ENCODE peak calls at places on chromosomes 3 and 15, in six cellular contexts. One of them, this sample, is unnamed.

GRCh38 chr15:33207646-33208045 is 13.1 kb upstream of the FMN1 start:
- DNase-seq in A549: no peak
- DNase-seq in H1: no peak
- DNase-seq in IMR-90: no peak
- DNase-seq in tibial nerve: no peak
- DNase-seq in prostate gland: no peak
- DNase-seq in this sample: no peak

GRCh38 chr3:116388867-116389385 is 56.4 kb downstream of the LSAMP start:
- DNase-seq in A549: no peak
- DNase-seq in H1: no peak
- DNase-seq in IMR-90: no peak
- DNase-seq in tibial nerve: no peak
- DNase-seq in prostate gland: no peak
- DNase-seq in this sample: no peak

GRCh38 chr3:12756185-12756584 is 2.9 kb downstream of the TMEM40 start:
- DNase-seq in A549: no peak
- DNase-seq in H1: no peak
- DNase-seq in IMR-90: no peak
- DNase-seq in tibial nerve: no peak
- DNase-seq in prostate gland: no peak
- DNase-seq in this sample: no peak

GRCh38 chr15:53665930-53666329 is 93.5 kb downstream of the WDR72 start:
- DNase-seq in A549: no peak
- DNase-seq in H1: no peak
- DNase-seq in IMR-90: no peak
- DNase-seq in tibial nerve: no peak
- DNase-seq in prostate gland: no peak
- DNase-seq in this sample: no peak

GRCh38 chr3:138332472-138333073 is 2.9 kb upstream of the NME9 start:
- DNase-seq in A549: peak; percentile 44
- DNase-seq in H1: peak; percentile 42
- DNase-seq in IMR-90: peak; percentile 57
- DNase-seq in tibial nerve: no peak
- DNase-seq in prostate gland: no peak
- DNase-seq in this sample: no peak

GRCh38 chr3:197493049-197493448 is 62.7 kb downstream of the BDH1 start:
- DNase-seq in A549: no peak
- DNase-seq in H1: no peak
- DNase-seq in IMR-90: no peak
- DNase-seq in tibial nerve: no peak
- DNase-seq in prostate gland: no peak
- DNase-seq in this sample: no peak

GRCh38 chr3:24060055-24060454 is 115.0 kb downstream of the NR1D2 start:
- DNase-seq in A549: no peak
- DNase-seq in H1: no peak
- DNase-seq in IMR-90: peak; percentile 53
- DNase-seq in tibial nerve: no peak
- DNase-seq in prostate gland: peak; percentile 45
- DNase-seq in this sample: no peak

GRCh38 chr15:91124155-91124554 is 24.1 kb downstream of the SV2B start:
- DNase-seq in A549: no peak
- DNase-seq in H1: no peak
- DNase-seq in IMR-90: no peak
- DNase-seq in tibial nerve: no peak
- DNase-seq in prostate gland: no peak
- DNase-seq in this sample: no peak

GRCh38 chr3:171874879-171875278 is 31.7 kb downstream of the TMEM212 start:
- DNase-seq in A549: peak; percentile 22
- DNase-seq in H1: no peak
- DNase-seq in IMR-90: no peak
- DNase-seq in tibial nerve: no peak
- DNase-seq in prostate gland: no peak
- DNase-seq in this sample: no peak

GRCh38 chr15:30065025-30065801 is 17.5 kb upstream of the GOLGA8J start:
- DNase-seq in A549: no peak
- DNase-seq in H1: no peak
- DNase-seq in IMR-90: peak; percentile 18
- DNase-seq in tibial nerve: no peak
- DNase-seq in prostate gland: no peak
- DNase-seq in this sample: no peak

GRCh38 chr3:115704661-115705338 is 81.5 kb downstream of the GAP43 start:
- DNase-seq in A549: no peak
- DNase-seq in H1: no peak
- DNase-seq in IMR-90: peak; percentile 75
- DNase-seq in tibial nerve: no peak
- DNase-seq in prostate gland: no peak
- DNase-seq in this sample: no peak

GRCh38 chr3:11954312-11954934 is 49.8 kb upstream of the SYN2 start:
- DNase-seq in A549: no peak
- DNase-seq in H1: no peak
- DNase-seq in IMR-90: no peak
- DNase-seq in tibial nerve: no peak
- DNase-seq in prostate gland: no peak
- DNase-seq in this sample: no peak

GRCh38 chr3:177382944-177383343 is 185.7 kb upstream of the TBL1XR1 start:
- DNase-seq in A549: no peak
- DNase-seq in H1: no peak
- DNase-seq in IMR-90: no peak
- DNase-seq in tibial nerve: no peak
- DNase-seq in prostate gland: peak; percentile 54
- DNase-seq in this sample: no peak

GRCh38 chr3:112499328-112499727 is at the start of gene BTLA:
- DNase-seq in A549: no peak
- DNase-seq in H1: no peak
- DNase-seq in IMR-90: no peak
- DNase-seq in tibial nerve: no peak
- DNase-seq in prostate gland: no peak
- DNase-seq in this sample: no peak

GRCh38 chr3:112498916-112499315 is 356 bp downstream of the BTLA start:
- DNase-seq in A549: no peak
- DNase-seq in H1: no peak
- DNase-seq in IMR-90: no peak
- DNase-seq in tibial nerve: no peak
- DNase-seq in prostate gland: no peak
- DNase-seq in this sample: no peak

GRCh38 chr3:112500621-112501020 is 1.3 kb upstream of the BTLA start:
- DNase-seq in A549: no peak
- DNase-seq in H1: no peak
- DNase-seq in IMR-90: no peak
- DNase-seq in tibial nerve: no peak
- DNase-seq in prostate gland: no peak
- DNase-seq in this sample: no peak

GRCh38 chr3:112496368-112497067 is 2.8 kb downstream of the BTLA start:
- DNase-seq in A549: no peak
- DNase-seq in H1: no peak
- DNase-seq in IMR-90: no peak
- DNase-seq in tibial nerve: no peak
- DNase-seq in prostate gland: no peak
- DNase-seq in this sample: no peak

GRCh38 chr3:112497897-112498548 is 1.2 kb downstream of the BTLA start:
- DNase-seq in A549: no peak
- DNase-seq in H1: no peak
- DNase-seq in IMR-90: no peak
- DNase-seq in tibial nerve: no peak
- DNase-seq in prostate gland: no peak
- DNase-seq in this sample: no peak
- H3K4me3 ChIP-seq in A549: no peak overlapping the region
- H3K4me3 ChIP-seq in H1: no peak overlapping the region
- H3K4me3 ChIP-seq in IMR-90: no peak overlapping the region
- H3K4me3 ChIP-seq in tibial nerve: no peak overlapping the region
- H3K4me3 ChIP-seq in prostate gland: no peak overlapping the region
- H3K4me3 ChIP-seq in this sample: no peak overlapping the region

GRCh38 chr15:48695088-48695834 is 49.8 kb upstream of the FBN1 start:
- DNase-seq in A549: no peak
- DNase-seq in H1: no peak
- DNase-seq in IMR-90: peak; percentile 94
- DNase-seq in tibial nerve: no peak
- DNase-seq in prostate gland: no peak
- DNase-seq in this sample: no peak
- TF ChIP-seq POLR2A in A549: no peak
- TF ChIP-seq POLR2A in H1: no peak
- TF ChIP-seq POLR2A in IMR-90: no peak
- TF ChIP-seq POLR2A in tibial nerve: no peak
- TF ChIP-seq POLR2A in prostate gland: no peak
- TF ChIP-seq POLR2A in this sample: no peak

GRCh38 chr15:23628612-23629233 is 18.9 kb downstream of the MAGEL2 start:
- DNase-seq in A549: no peak
- DNase-seq in H1: no peak
- DNase-seq in IMR-90: no peak
- DNase-seq in tibial nerve: no peak
- DNase-seq in prostate gland: no peak
- DNase-seq in this sample: no peak

GRCh38 chr15:23629234-23629805 is 18.3 kb downstream of the MAGEL2 start:
- DNase-seq in A549: no peak
- DNase-seq in H1: no peak
- DNase-seq in IMR-90: no peak
- DNase-seq in tibial nerve: no peak
- DNase-seq in prostate gland: no peak
- DNase-seq in this sample: no peak
- H3K4me3 ChIP-seq in A549: no peak overlapping the region
- H3K4me3 ChIP-seq in H1: no peak overlapping the region
- H3K4me3 ChIP-seq in IMR-90: no peak overlapping the region
- H3K4me3 ChIP-seq in tibial nerve: no peak overlapping the region
- H3K4me3 ChIP-seq in prostate gland: no peak overlapping the region
- H3K4me3 ChIP-seq in this sample: no peak overlapping the region

DNA sequence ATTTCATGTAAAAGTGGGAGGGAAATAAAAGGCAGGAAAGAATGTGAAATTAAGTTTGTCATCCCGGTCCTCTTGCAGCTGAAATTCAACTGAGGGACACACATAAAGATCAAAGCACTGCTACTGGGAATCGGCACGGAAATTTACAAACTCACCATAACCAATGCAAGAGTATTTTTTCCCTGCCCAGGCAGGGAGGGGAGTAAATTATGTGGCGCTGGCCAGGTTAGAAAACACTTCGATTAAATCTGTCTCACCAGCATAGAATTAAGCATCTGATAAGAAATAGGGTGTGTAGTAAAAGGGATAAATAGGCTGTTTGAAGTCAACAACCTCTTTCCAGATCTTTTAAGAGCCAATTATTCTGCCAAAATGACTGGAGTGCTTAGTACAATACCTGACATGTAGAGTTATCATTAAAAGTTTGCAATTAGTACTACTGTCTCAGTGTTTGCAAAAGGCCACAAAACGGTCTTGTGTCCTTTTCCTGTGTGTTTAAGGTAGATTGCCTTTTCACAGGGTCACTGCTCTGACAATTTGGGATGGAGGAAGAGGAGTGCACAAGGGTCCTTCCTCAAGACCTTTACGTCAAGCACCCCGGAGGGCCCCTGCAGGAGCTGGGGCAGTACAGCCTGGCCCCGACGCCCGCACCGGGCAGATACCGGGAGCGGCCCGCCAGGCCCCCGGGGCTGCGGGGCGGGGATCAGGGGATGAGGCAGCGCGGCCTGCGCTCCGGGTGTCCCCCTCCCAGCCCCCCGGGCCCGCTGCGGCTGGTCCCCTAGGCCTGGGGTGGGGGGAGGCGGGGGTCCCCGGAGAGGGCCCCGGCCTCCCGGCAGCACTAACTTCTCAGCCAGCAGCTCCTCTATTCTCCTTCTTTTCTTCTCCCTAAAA is 651 bp downstream of the UBA3 start:
- DNase-seq in A549: no peak
- DNase-seq in H1: no peak
- DNase-seq in IMR-90: no peak
- DNase-seq in tibial nerve: no peak
- DNase-seq in prostate gland: no peak
- DNase-seq in this sample: no peak
- TF ChIP-seq POLR2A in A549: no peak
- TF ChIP-seq POLR2A in H1: no peak
- TF ChIP-seq POLR2A in IMR-90: no peak
- TF ChIP-seq POLR2A in tibial nerve: no peak
- TF ChIP-seq POLR2A in prostate gland: no peak
- TF ChIP-seq POLR2A in this sample: no peak

DNA sequence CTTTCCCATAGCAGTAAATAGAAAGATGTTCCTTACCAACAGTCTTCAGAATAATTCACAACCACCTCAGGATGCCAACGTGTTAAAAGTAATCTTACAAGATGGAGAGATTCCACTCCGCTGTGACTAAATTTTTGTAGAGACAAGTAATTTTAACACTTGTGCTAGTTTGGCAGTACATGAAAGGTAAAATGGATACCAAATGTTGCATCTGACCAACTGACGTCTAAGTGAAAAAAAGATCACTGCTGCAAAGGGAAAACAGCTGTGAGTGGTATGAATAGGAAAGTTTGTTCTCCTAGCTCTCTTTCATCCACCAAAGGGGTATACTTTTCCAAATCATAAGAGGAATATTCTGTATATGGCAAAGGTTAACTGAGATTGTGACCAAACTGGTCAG is 2.6 kb downstream of the SPG21 start:
- DNase-seq in A549: no peak
- DNase-seq in H1: no peak
- DNase-seq in IMR-90: no peak
- DNase-seq in tibial nerve: no peak
- DNase-seq in prostate gland: no peak
- DNase-seq in this sample: no peak
- H3K4me3 ChIP-seq in A549: no peak overlapping the region
- H3K4me3 ChIP-seq in H1: no peak overlapping the region
- H3K4me3 ChIP-seq in IMR-90: no peak overlapping the region
- H3K4me3 ChIP-seq in tibial nerve: no peak overlapping the region
- H3K4me3 ChIP-seq in prostate gland: no peak overlapping the region
- H3K4me3 ChIP-seq in this sample: no peak overlapping the region

GRCh38 chr3:50238549-50239026 is 2.6 kb downstream of the GNAI2 start:
- DNase-seq in A549: peak; percentile 41
- DNase-seq in H1: no peak
- DNase-seq in IMR-90: no peak
- DNase-seq in tibial nerve: peak; percentile 74
- DNase-seq in prostate gland: peak; percentile 95
- DNase-seq in this sample: peak; percentile 96
- TF ChIP-seq POLR2A in A549: no peak
- TF ChIP-seq POLR2A in H1: no peak
- TF ChIP-seq POLR2A in IMR-90: no peak
- TF ChIP-seq POLR2A in tibial nerve: no peak
- TF ChIP-seq POLR2A in prostate gland: peak; percentile 31
- TF ChIP-seq POLR2A in this sample: no peak

DNA sequence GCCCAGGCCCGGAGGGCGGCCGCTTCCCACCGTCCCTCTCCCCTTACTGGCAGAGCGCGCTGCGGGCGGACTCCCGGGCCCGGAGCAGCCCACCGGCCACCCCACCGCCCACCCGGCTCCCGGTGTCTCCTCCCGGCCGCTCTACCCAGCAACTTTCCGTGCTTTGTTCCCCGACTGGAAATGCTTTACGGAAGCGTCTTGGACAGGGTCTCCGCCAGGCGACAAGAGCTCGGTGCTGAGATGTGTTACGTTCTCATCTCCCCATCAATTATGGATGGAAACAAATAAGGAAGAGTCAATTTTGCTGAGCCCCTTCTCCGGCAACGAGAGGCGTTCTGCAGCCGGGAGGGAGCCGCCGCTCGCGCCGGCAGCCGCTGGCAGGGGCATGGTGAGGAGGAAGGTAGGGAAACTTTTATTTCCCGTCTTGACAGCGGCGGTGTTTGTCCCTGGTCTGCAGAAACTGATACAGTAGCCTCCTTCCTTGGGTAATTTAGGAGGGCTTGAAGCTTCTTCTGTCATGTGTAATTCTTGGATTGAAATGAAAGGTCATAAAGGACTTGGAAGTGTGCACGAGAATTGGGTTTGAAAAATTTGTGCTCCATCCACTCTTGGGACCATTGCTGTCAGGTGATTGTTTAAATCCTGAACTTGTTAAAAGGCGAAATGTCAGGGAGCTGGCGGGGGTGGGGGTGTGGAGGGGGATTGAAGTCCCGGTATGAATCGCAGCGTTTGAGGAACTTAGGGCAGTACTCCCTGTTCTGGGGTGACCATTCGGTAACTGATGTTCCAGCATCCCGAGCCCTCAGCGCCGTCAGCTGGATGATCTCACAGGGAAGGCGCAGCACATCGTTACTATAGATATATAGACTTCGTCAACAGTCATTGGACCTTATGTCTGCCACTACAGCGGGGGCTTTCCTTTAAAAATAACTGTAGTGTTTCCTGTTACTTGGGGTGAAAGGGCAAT is 1.5 kb downstream of the SEMA6D start:
- DNase-seq in A549: no peak
- DNase-seq in H1: peak; percentile 56
- DNase-seq in IMR-90: peak; percentile 54
- DNase-seq in tibial nerve: peak; percentile 17
- DNase-seq in prostate gland: peak; percentile 23
- DNase-seq in this sample: peak; percentile 27
- H3K4me3 ChIP-seq in A549: peak overlapping the region; percentile 38
- H3K4me3 ChIP-seq in H1: peak overlapping the region; percentile 84
- H3K4me3 ChIP-seq in IMR-90: peak overlapping the region; percentile 95
- H3K4me3 ChIP-seq in tibial nerve: peak overlapping the region; percentile 66
- H3K4me3 ChIP-seq in prostate gland: peak overlapping the region; percentile 56
- H3K4me3 ChIP-seq in this sample: no peak overlapping the region

This sample was measured in adrenal gland.